ENCODE peak calls at places on chromosomes 13 and 19, in ten cellular contexts. L is cardiac septum; C is activated CD4-positive, CD25-positive, alpha-beta regulatory T cell treated with anti-CD3 and anti-CD28 coated beads, Interleukin-2, amount 50 U/mL, for 16 hours; B is nephron progenitor cell; K is activated T-cell treated with anti-CD3 and anti-CD28 coated beads for 1 hour; Q is SK-N-SH; A is MV-4-11; Y is GM19239; O is ELR; I is NCI-H1436. U is an unnamed sample.

GRCh38 chr13:43006893-43007631 is 15.0 kb upstream of the EPSTI1 start:
- DNase-seq in Q (no peak), C (no peak), L (no peak), A (no peak), O (peak; percentile 65), K (no peak), I (no peak), Y (no peak), B (no peak), U (no peak)

GRCh38 chr13:59914556-59914955 is 249.2 kb downstream of the DIAPH3 start:
- DNase-seq in Y (no peak), I (no peak), L (no peak), K (no peak), B (no peak), O (peak; percentile 13), Q (no peak), A (no peak), C (no peak), U (no peak)

GRCh38 chr13:97367427-97367826 is 66.5 kb upstream of the RAP2A start:
- DNase-seq in O (peak; percentile 91), L (no peak), A (no peak), Y (no peak), K (no peak), I (no peak), C (no peak), B (peak; percentile 21), Q (no peak), U (no peak)

GRCh38 chr13:112346173-112346898 is 29.8 kb upstream of the SPACA7 start:
- DNase-seq in B (peak; percentile 67), O (peak; percentile 1), K (no peak), A (no peak), Y (no peak), I (peak; percentile 88), C (no peak), L (no peak), Q (no peak), U (no peak)

GRCh38 chr19:10209305-10209704 is 14.6 kb upstream of the DNMT1 start:
- DNase-seq in Y (no peak), B (no peak), I (no peak), C (no peak), L (no peak), Q (no peak), A (peak; percentile 82), O (peak; percentile 81), K (no peak), U (no peak)

GRCh38 chr13:23876265-23876664 is 12.9 kb downstream of the MIPEP start:
- DNase-seq in I (no peak), K (no peak), L (no peak), Y (no peak), Q (peak; percentile 36), A (peak; percentile 12), C (no peak), B (no peak), O (peak; percentile 32), U (peak; percentile 59)

GRCh38 chr13:42354246-42355117 is 82.5 kb downstream of the AKAP11 start:
- DNase-seq in O (peak; percentile 63), C (no peak), L (no peak), I (no peak), Y (no peak), Q (no peak), A (peak; percentile 82), B (no peak), K (no peak), U (peak; percentile 22)

GRCh38 chr13:48475230-48475629 is 57.6 kb downstream of the RCBTB2 start:
- DNase-seq in C (no peak), Y (no peak), A (no peak), L (no peak), I (no peak), K (no peak), Q (no peak), O (no peak), B (no peak), U (no peak)